ENCODE peak calls at places on chromosome 7, in six cellular contexts. M, F, N, Q, D and W are unnamed samples.

GRCh38 chr7:26538683-26539082 is 247.0 kb downstream of the SNX10 start:
- DNase-seq in M (no peak), D (no peak), N (peak), F (no peak), Q (no peak), W (no peak)

GRCh38 chr7:95951531-95951930 is 179.2 kb downstream of the DYNC1I1 start:
- DNase-seq in D (no peak), N (no peak), Q (no peak), F (no peak), M (no peak), W (no peak)

GRCh38 chr7:152180587-152180986 is 155.1 kb downstream of the GALNT11 start:
- DNase-seq in Q (no peak), D (no peak), F (peak), M (no peak), N (no peak), W (no peak)

GRCh38 chr7:29771081-29771832 is 35.1 kb upstream of the WIPF3 start:
- DNase-seq in F (no peak), N (no peak), M (no peak), D (no peak), Q (no peak), W (no peak)

GRCh38 chr7:5525271-5526189 is 101.9 kb upstream of the TNRC18 start:
- DNase-seq in N (peak), Q (no peak), D (peak), M (peak), F (peak), W (peak)

GRCh38 chr7:157299613-157300405 is 37.0 kb upstream of the DNAJB6 start:
- DNase-seq in M (no peak), N (no peak), F (no peak), D (peak), Q (peak), W (no peak)

GRCh38 chr7:25118048-25118753 is 6.9 kb downstream of the CYCS start:
- DNase-seq in Q (no peak), F (no peak), D (no peak), M (no peak), N (no peak), W (no peak)

GRCh38 chr7:66236713-66237303 is 31.7 kb downstream of the TPST1 start:
- DNase-seq in N (no peak), M (no peak), Q (no peak), D (no peak), F (peak), W (no peak)

GRCh38 chr7:140230517-140230861 is 53.7 kb upstream of the KDM7A start:
- DNase-seq in D (no peak), F (peak), Q (peak), M (no peak), N (peak), W (no peak)

GRCh38 chr7:33185786-33186185 is 56.4 kb downstream of the BBS9 start:
- DNase-seq in M (peak), N (peak), D (peak), Q (peak), F (peak), W (peak)

GRCh38 chr7:8433477-8434289 is at the start of gene NXPH1:
- DNase-seq in Q (peak), D (peak), M (no peak), F (peak), N (peak), W (peak)